ENCODE peak calls at places on chromosomes 4 and X, in seven cellular contexts. Y is mesenchymal stem cell; N is activated naive CD4-positive, alpha-beta T cell; O is Right ventricle myocardium superior; X is PC-9; B is HS-27A; G is tibial artery. R is an unnamed sample.

GRCh38 chrX:20680998-20681397 is 414.3 kb upstream of the RPS6KA3 start:
- DNase-seq in X (no peak), N (no peak), Y (no peak), B (no peak), O (no peak), G (no peak), R (peak; percentile 3)

GRCh38 chrX:46992070-46992469 is 79.8 kb downstream of the JADE3 start:
- DNase-seq in B (no peak), O (no peak), Y (no peak), N (no peak), G (no peak), X (no peak), R (no peak)

GRCh38 chr4:7673111-7673510 is 238.4 kb upstream of the PSAPL1 start:
- DNase-seq in X (no peak), N (no peak), O (no peak), Y (peak; percentile 63), B (no peak), G (no peak), R (no peak)

GRCh38 chr4:74715731-74716435 is 78.4 kb downstream of the BTC start:
- DNase-seq in Y (no peak), G (no peak), O (no peak), N (no peak), B (no peak), X (no peak), R (no peak)

GRCh38 chr4:94882756-94883155 is 125.0 kb downstream of the BMPR1B start:
- DNase-seq in O (no peak), Y (no peak), G (no peak), B (no peak), X (no peak), N (no peak), R (no peak)

GRCh38 chr4:48705609-48706008 is 74.5 kb downstream of the FRYL start:
- DNase-seq in N (no peak), B (no peak), X (no peak), G (no peak), O (no peak), Y (no peak), R (no peak)

GRCh38 chr4:186191266-186192067 is at the start of gene CYP4V2:
- DNase-seq in O (peak; percentile 89), Y (peak; percentile 87), N (peak; percentile 76), B (no peak), X (no peak), G (peak; percentile 89), R (no peak)

GRCh38 chr4:176641237-176641636 is 151.5 kb downstream of the VEGFC start:
- DNase-seq in B (no peak), O (no peak), X (no peak), N (no peak), Y (no peak), G (no peak), R (no peak)

GRCh38 chr4:6660430-6660829 is 19.9 kb downstream of the MRFAP1 start:
- DNase-seq in X (no peak), B (no peak), G (no peak), N (no peak), Y (no peak), O (no peak), R (no peak)

GRCh38 chr4:158129649-158130048 is 43.2 kb downstream of the GASK1B start:
- DNase-seq in B (no peak), X (no peak), O (no peak), N (no peak), Y (no peak), G (no peak), R (no peak)

GRCh38 chr4:170687751-170688150 is 598.0 kb upstream of the AADAT start:
- DNase-seq in X (no peak), G (no peak), N (no peak), O (no peak), Y (no peak), B (no peak), R (no peak)

GRCh38 chr4:82421796-82422560 is 8.3 kb downstream of the HNRNPDL start:
- DNase-seq in B (no peak), O (no peak), N (no peak), X (no peak), G (no peak), Y (no peak), R (no peak)

GRCh38 chrX:12614266-12614665 is 176.9 kb upstream of the PRPS2 start:
- DNase-seq in G (no peak), N (no peak), O (no peak), Y (no peak), X (no peak), B (no peak), R (no peak)

GRCh38 chr4:128877934-128878333 is 68.4 kb downstream of the JADE1 start:
- DNase-seq in Y (no peak), X (no peak), N (no peak), G (no peak), O (no peak), B (no peak), R (no peak)

GRCh38 chrX:145630806-145631435 is 186.7 kb upstream of the SLITRK2 start:
- DNase-seq in Y (no peak), B (no peak), X (no peak), O (no peak), N (no peak), G (no peak), R (no peak)

GRCh38 chrX:151735219-151735618 is 673 bp downstream of the CNGA2 start:
- DNase-seq in O (no peak), G (no peak), N (no peak), B (no peak), X (no peak), Y (no peak), R (no peak)

GRCh38 chr4:75036046-75036445 is 103.1 kb downstream of the PARM1 start:
- DNase-seq in B (no peak), Y (no peak), X (no peak), O (no peak), G (no peak), N (no peak), R (no peak)

GRCh38 chr4:96103086-96103485 is 263.2 kb downstream of the PDHA2 start:
- DNase-seq in Y (peak; percentile 6), X (no peak), O (no peak), N (no peak), G (no peak), B (no peak), R (no peak)

GRCh38 chr4:54228064-54228527 is 997 bp upstream of the PDGFRA start:
- DNase-seq in X (no peak), O (peak; percentile 83), Y (peak; percentile 89), G (peak; percentile 88), N (no peak), B (no peak), R (peak; percentile 78)

GRCh38 chr4:163493643-163494359 is 689 bp upstream of the TMA16 start:
- DNase-seq in N (no peak), Y (no peak), X (no peak), O (peak; percentile 63), B (no peak), G (no peak), R (no peak)

GRCh38 chrX:16870861-16871584 is 861 bp upstream of the RBBP7 start:
- DNase-seq in X (peak; percentile 36), N (no peak), B (no peak), G (peak; percentile 64), Y (peak; percentile 20), O (no peak), R (no peak)

GRCh38 chr4:152778656-152779512 is 646 bp downstream of the TIGD4 start:
- DNase-seq in G (no peak), X (no peak), N (no peak), Y (no peak), O (peak; percentile 50), B (no peak), R (no peak)

GRCh38 chr4:122663814-122664610 is 43.1 kb upstream of the IL21 start:
- DNase-seq in N (no peak), G (no peak), Y (no peak), B (no peak), X (no peak), O (no peak), R (no peak)

GRCh38 chr4:37453361-37454262 is 209.1 kb downstream of the NWD2 start:
- DNase-seq in Y (peak; percentile 19), O (peak; percentile 63), X (peak; percentile 47), N (peak; percentile 2), G (peak; percentile 64), B (no peak), R (peak; percentile 59)

GRCh38 chr4:83150563-83151330 is 36.2 kb upstream of the PLAC8 start:
- DNase-seq in G (no peak), Y (no peak), B (no peak), O (no peak), X (peak; percentile 43), N (no peak), R (no peak)

GRCh38 chr4:30720656-30721352 is 635 bp downstream of the PCDH7 start:
- DNase-seq in B (no peak), X (no peak), N (no peak), O (peak; percentile 53), G (peak; percentile 71), Y (peak; percentile 79), R (peak; percentile 65)

GRCh38 chrX:26722666-26723428 is 506.9 kb downstream of the MAGEB5 start:
- DNase-seq in N (no peak), B (no peak), O (no peak), Y (no peak), G (no peak), X (no peak), R (no peak)

GRCh38 chrX:76127341-76127740 is 45.5 kb upstream of the PBDC1 start:
- DNase-seq in N (no peak), O (no peak), Y (no peak), G (no peak), X (no peak), B (no peak), R (no peak)

GRCh38 chr4:157196050-157196449 is 24.5 kb upstream of the GRIA2 start:
- DNase-seq in G (no peak), B (no peak), O (no peak), X (no peak), Y (no peak), N (no peak), R (no peak)

GRCh38 chr4:151114986-151115385 is 15.6 kb downstream of the RPS3A start:
- DNase-seq in Y (no peak), X (no peak), G (no peak), N (no peak), O (no peak), B (no peak), R (no peak)

GRCh38 chrX:41441934-41442823 is 5.0 kb upstream of the NYX start:
- DNase-seq in N (peak; percentile 65), X (peak; percentile 80), B (peak; percentile 53), Y (peak; percentile 90), G (peak; percentile 92), O (peak; percentile 89), R (peak; percentile 64)

GRCh38 chr4:39348371-39349265 is 17.5 kb downstream of the RFC1 start:
- DNase-seq in Y (peak; percentile 23), G (no peak), B (peak; percentile 67), N (no peak), O (no peak), X (peak; percentile 61), R (no peak)